ENCODE peak calls at places on chromosomes 5 and 9, in four cellular contexts. One of them, this sample, is unnamed. For H3K4me1, the result is how much of the 10 kb centered on the place peaks cover.

GRCh38 chr9:124205686-124206352 is 51.9 kb upstream of the NEK6 start:
- DNase-seq in cardiac muscle cell: no peak
- DNase-seq in lung: no peak
- DNase-seq in endothelial cell of umbilical vein: no peak
- DNase-seq in this sample: no peak

GRCh38 chr9:38419216-38419615 is 5.0 kb downstream of the IGFBPL1 start:
- DNase-seq in cardiac muscle cell: no peak
- DNase-seq in lung: no peak
- DNase-seq in endothelial cell of umbilical vein: no peak
- DNase-seq in this sample: no peak

GRCh38 chr5:116076496-116076895 is 8.3 kb upstream of the COMMD10 start:
- DNase-seq in lung: no peak
- DNase-seq in cardiac muscle cell: no peak
- DNase-seq in endothelial cell of umbilical vein: no peak
- DNase-seq in this sample: no peak

GRCh38 chr5:107542428-107542827 is 128.3 kb downstream of the EFNA5 start:
- DNase-seq in lung: peak
- DNase-seq in endothelial cell of umbilical vein: peak
- DNase-seq in cardiac muscle cell: no peak
- DNase-seq in this sample: peak

GRCh38 chr5:169971780-169972179 is 8.5 kb downstream of the INSYN2B start:
- DNase-seq in cardiac muscle cell: no peak
- DNase-seq in endothelial cell of umbilical vein: no peak
- DNase-seq in lung: no peak
- DNase-seq in this sample: no peak

GRCh38 chr5:111394580-111394979 is 117.8 kb downstream of the STARD4 start:
- DNase-seq in lung: no peak
- DNase-seq in endothelial cell of umbilical vein: peak
- DNase-seq in cardiac muscle cell: no peak
- DNase-seq in this sample: no peak

GRCh38 chr5:68071243-68071642 is 144.3 kb upstream of the PIK3R1 start:
- DNase-seq in lung: no peak
- DNase-seq in endothelial cell of umbilical vein: no peak
- DNase-seq in cardiac muscle cell: no peak
- DNase-seq in this sample: no peak

GRCh38 chr9:86099695-86100364 is 472 bp upstream of the GOLM1 start:
- DNase-seq in lung: peak
- DNase-seq in cardiac muscle cell: peak
- DNase-seq in endothelial cell of umbilical vein: peak
- DNase-seq in this sample: peak

GRCh38 chr5:98769256-98770157 is 4.0 kb upstream of the RGMB start:
- DNase-seq in endothelial cell of umbilical vein: peak
- DNase-seq in lung: no peak
- DNase-seq in cardiac muscle cell: peak
- DNase-seq in this sample: peak

GRCh38 chr5:1028481-1029269 is 20.1 kb downstream of the NKD2 start:
- DNase-seq in endothelial cell of umbilical vein: no peak
- DNase-seq in cardiac muscle cell: no peak
- DNase-seq in lung: no peak
- DNase-seq in this sample: no peak

GRCh38 chr5:83097582-83098265 is 20.4 kb downstream of the XRCC4 start:
- DNase-seq in cardiac muscle cell: peak
- DNase-seq in lung: no peak
- DNase-seq in endothelial cell of umbilical vein: peak
- DNase-seq in this sample: no peak

GRCh38 chr5:15222156-15222555 is 277.8 kb upstream of the FBXL7 start:
- DNase-seq in endothelial cell of umbilical vein: no peak
- DNase-seq in cardiac muscle cell: no peak
- DNase-seq in lung: no peak
- DNase-seq in this sample: no peak

GRCh38 chr9:75231167-75231566 is 142.9 kb downstream of the OSTF1 start:
- DNase-seq in cardiac muscle cell: no peak
- DNase-seq in lung: no peak
- DNase-seq in endothelial cell of umbilical vein: no peak
- DNase-seq in this sample: no peak

GRCh38 chr5:63961125-63961597 is 1.1 kb downstream of the HTR1A start:
- DNase-seq in lung: no peak
- DNase-seq in cardiac muscle cell: no peak
- DNase-seq in endothelial cell of umbilical vein: no peak
- DNase-seq in this sample: no peak

GRCh38 chr5:42542106-42542505 is 118.9 kb downstream of the GHR start:
- DNase-seq in endothelial cell of umbilical vein: no peak
- DNase-seq in lung: no peak
- DNase-seq in cardiac muscle cell: no peak
- DNase-seq in this sample: no peak

GRCh38 chr5:91053733-91054010 is 329.4 kb downstream of the ARRDC3 start:
- DNase-seq in lung: no peak
- DNase-seq in cardiac muscle cell: no peak
- DNase-seq in endothelial cell of umbilical vein: no peak
- DNase-seq in this sample: peak

GRCh38 chr5:91049112-91049511 is 334.0 kb downstream of the ARRDC3 start:
- DNase-seq in lung: no peak
- DNase-seq in endothelial cell of umbilical vein: no peak
- DNase-seq in cardiac muscle cell: no peak
- DNase-seq in this sample: no peak

GRCh38 chr5:91048073-91048472 is 335.0 kb downstream of the ARRDC3 start:
- DNase-seq in cardiac muscle cell: no peak
- DNase-seq in lung: no peak
- DNase-seq in endothelial cell of umbilical vein: no peak
- DNase-seq in this sample: no peak

GRCh38 chr5:91052977-91053732 is 330.0 kb downstream of the ARRDC3 start:
- DNase-seq in cardiac muscle cell: no peak
- DNase-seq in endothelial cell of umbilical vein: peak
- DNase-seq in lung: no peak
- DNase-seq in this sample: no peak

GRCh38 chr5:91049800-91050199 is 333.3 kb downstream of the ARRDC3 start:
- DNase-seq in cardiac muscle cell: no peak
- DNase-seq in lung: no peak
- DNase-seq in endothelial cell of umbilical vein: peak
- DNase-seq in this sample: no peak
- H3K4me1 ChIP-seq in cardiac muscle cell: under half
- H3K4me1 ChIP-seq in lung: under half
- H3K4me1 ChIP-seq in endothelial cell of umbilical vein: under half
- H3K4me1 ChIP-seq in this sample: under half

DNA sequence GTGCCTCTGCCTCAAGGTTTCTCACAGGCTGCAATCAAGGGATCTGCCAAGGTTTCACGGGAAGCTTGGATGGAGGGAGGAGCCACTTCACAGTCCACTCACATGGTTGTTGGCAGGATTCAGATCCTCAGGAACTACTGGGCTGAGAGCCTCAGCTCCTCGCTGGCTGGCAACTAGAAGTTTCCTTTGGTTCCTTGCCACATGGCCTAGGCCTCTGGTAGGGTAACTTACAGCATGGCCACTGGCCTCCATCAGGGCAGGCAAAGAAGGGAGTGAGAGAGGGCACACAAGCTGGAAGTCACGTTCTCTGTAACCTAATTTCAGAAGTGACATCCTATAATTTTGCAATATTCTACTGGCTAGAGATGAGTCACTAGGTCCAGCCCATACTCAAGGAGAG is 32.2 kb downstream of the SPOCK1 start:
- DNase-seq in cardiac muscle cell: no peak
- DNase-seq in endothelial cell of umbilical vein: no peak
- DNase-seq in lung: no peak
- DNase-seq in this sample: no peak
- TF ChIP-seq CTCF in cardiac muscle cell: no peak
- TF ChIP-seq CTCF in endothelial cell of umbilical vein: no peak
- TF ChIP-seq CTCF in lung: no peak
- TF ChIP-seq CTCF in this sample: no peak

DNA sequence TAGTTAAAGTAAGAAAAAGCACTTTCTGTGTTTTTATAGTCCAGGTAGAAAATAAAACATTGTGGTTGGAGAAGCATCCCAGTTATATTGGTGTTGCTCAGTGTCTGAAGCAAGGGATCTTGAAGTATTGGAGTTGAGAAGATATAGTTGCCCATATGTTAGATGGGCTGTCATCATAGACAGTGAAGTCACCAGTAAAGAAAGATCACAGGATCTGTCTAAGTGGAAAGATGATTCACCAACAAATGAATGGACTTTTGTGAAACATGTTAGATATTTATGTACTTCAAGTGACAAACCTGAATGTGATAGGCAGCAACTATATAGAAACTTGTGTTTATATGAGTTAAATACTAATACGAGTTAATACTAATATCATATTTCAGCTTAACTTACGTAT is 11.7 kb downstream of the OGN start:
- DNase-seq in endothelial cell of umbilical vein: no peak
- DNase-seq in cardiac muscle cell: no peak
- DNase-seq in lung: no peak
- DNase-seq in this sample: no peak
- H3K4me1 ChIP-seq in endothelial cell of umbilical vein: under half
- H3K4me1 ChIP-seq in cardiac muscle cell: under half
- H3K4me1 ChIP-seq in lung: under half
- H3K4me1 ChIP-seq in this sample: under half

GRCh38 chr5:161403121-161403520 is 143.4 kb downstream of the GABRB2 start:
- DNase-seq in lung: no peak
- DNase-seq in endothelial cell of umbilical vein: no peak
- DNase-seq in cardiac muscle cell: peak
- DNase-seq in this sample: no peak
- TF ChIP-seq CTCF in lung: no peak
- TF ChIP-seq CTCF in endothelial cell of umbilical vein: no peak
- TF ChIP-seq CTCF in cardiac muscle cell: no peak
- TF ChIP-seq CTCF in this sample: no peak

GRCh38 chr9:105297442-105298097 is 53.1 kb downstream of the SLC44A1 start:
- DNase-seq in lung: no peak
- DNase-seq in cardiac muscle cell: no peak
- DNase-seq in endothelial cell of umbilical vein: no peak
- DNase-seq in this sample: no peak

GRCh38 chr9:105295986-105296385 is 51.5 kb downstream of the SLC44A1 start:
- DNase-seq in lung: no peak
- DNase-seq in endothelial cell of umbilical vein: peak
- DNase-seq in cardiac muscle cell: no peak
- DNase-seq in this sample: no peak

GRCh38 chr9:105296889-105297288 is 52.4 kb downstream of the SLC44A1 start:
- DNase-seq in cardiac muscle cell: peak
- DNase-seq in endothelial cell of umbilical vein: peak
- DNase-seq in lung: no peak
- DNase-seq in this sample: no peak

GRCh38 chr9:105296445-105296844 is 52.0 kb downstream of the SLC44A1 start:
- DNase-seq in lung: no peak
- DNase-seq in endothelial cell of umbilical vein: no peak
- DNase-seq in cardiac muscle cell: no peak
- DNase-seq in this sample: no peak

GRCh38 chr9:105299190-105299854 is 54.9 kb downstream of the SLC44A1 start:
- DNase-seq in endothelial cell of umbilical vein: peak
- DNase-seq in cardiac muscle cell: no peak
- DNase-seq in lung: no peak
- DNase-seq in this sample: no peak
- H3K4me1 ChIP-seq in endothelial cell of umbilical vein: under half
- H3K4me1 ChIP-seq in cardiac muscle cell: under half
- H3K4me1 ChIP-seq in lung: under half
- H3K4me1 ChIP-seq in this sample: under half

DNA sequence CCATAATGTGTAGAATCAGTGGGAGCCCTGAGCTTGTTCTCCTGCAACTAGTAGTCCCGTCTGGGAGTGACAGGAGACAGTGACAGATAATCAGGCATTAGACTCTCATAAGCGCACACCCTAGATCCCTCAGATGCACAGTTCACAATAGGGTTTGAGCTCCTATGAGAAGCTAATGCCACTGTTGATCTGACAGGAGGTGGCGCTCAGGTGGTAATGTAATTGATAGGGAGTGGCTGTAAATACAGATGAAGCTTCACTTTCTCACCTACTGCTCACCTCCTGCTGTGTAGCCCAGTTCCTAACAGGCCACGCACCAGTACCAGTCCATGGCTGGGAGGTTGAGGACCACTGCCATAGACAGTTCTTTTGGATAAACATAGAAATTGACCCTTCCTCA is 188.7 kb downstream of the ROR2 start:
- DNase-seq in cardiac muscle cell: no peak
- DNase-seq in lung: no peak
- DNase-seq in endothelial cell of umbilical vein: no peak
- DNase-seq in this sample: no peak
- TF ChIP-seq CTCF in cardiac muscle cell: no peak
- TF ChIP-seq CTCF in lung: no peak
- TF ChIP-seq CTCF in endothelial cell of umbilical vein: no peak
- TF ChIP-seq CTCF in this sample: no peak

GRCh38 chr5:36875051-36875788 is 1.3 kb upstream of the NIPBL start:
- DNase-seq in lung: no peak
- DNase-seq in cardiac muscle cell: peak
- DNase-seq in endothelial cell of umbilical vein: peak
- DNase-seq in this sample: peak

GRCh38 chr5:36875789-36876388 is 680 bp upstream of the NIPBL start:
- DNase-seq in lung: peak
- DNase-seq in cardiac muscle cell: peak
- DNase-seq in endothelial cell of umbilical vein: peak
- DNase-seq in this sample: peak

GRCh38 chr5:36876965-36877666 is 547 bp downstream of the NIPBL start:
- DNase-seq in endothelial cell of umbilical vein: peak
- DNase-seq in cardiac muscle cell: peak
- DNase-seq in lung: peak
- DNase-seq in this sample: peak

GRCh38 chr5:36877667-36878420 is 1.3 kb downstream of the NIPBL start:
- DNase-seq in lung: no peak
- DNase-seq in endothelial cell of umbilical vein: peak
- DNase-seq in cardiac muscle cell: peak
- DNase-seq in this sample: no peak

DNA sequence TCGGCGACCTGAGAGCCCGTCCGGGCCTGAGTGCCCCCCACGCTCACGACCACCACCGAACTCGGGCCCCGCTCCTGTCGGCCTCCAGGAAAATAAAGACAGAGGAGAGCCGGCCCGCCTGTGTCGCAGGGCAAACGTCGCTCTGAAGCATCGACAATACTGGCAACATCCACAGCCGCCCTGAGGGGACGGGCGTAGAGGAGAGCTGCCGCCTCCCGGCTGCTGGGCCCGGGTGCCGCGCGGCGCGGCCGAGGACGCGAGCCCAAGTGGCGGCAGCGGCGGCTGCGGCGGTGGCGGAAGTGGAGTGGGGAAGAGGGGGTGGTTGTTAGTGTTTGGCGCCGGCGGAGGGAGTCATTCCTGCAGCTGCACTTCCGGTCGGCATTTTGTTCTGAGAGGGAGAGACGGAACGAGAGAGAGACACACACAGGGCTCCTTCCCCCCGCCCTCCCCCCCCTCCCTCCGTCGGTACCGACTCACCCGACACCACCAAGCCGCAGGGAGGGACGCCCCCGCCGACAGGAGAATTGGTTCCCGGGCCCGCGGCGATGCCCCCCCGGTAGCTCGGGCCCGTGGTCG is at the start of gene NIPBL:
- DNase-seq in lung: peak
- DNase-seq in endothelial cell of umbilical vein: peak
- DNase-seq in cardiac muscle cell: peak
- DNase-seq in this sample: peak
- H3K4me1 ChIP-seq in lung: under half
- H3K4me1 ChIP-seq in endothelial cell of umbilical vein: under half
- H3K4me1 ChIP-seq in cardiac muscle cell: under half
- H3K4me1 ChIP-seq in this sample: under half

GRCh38 chr9:81250606-81251005 is 438.7 kb downstream of the TLE1 start:
- DNase-seq in endothelial cell of umbilical vein: no peak
- DNase-seq in lung: no peak
- DNase-seq in cardiac muscle cell: no peak
- DNase-seq in this sample: no peak
- TF ChIP-seq CTCF in endothelial cell of umbilical vein: no peak
- TF ChIP-seq CTCF in lung: no peak
- TF ChIP-seq CTCF in cardiac muscle cell: no peak
- TF ChIP-seq CTCF in this sample: no peak

This sample was measured in uterus.